ENCODE peak calls at places on chromosomes 1 and 21, in five cellular contexts. Q is adipocyte, R is Caco-2, X is pancreas, C is GM23248. K is an unnamed sample.

GRCh38 chr1:180365039-180365438 is 135.0 kb downstream of the LHX4 start:
- DNase-seq in Q (no peak), R (no peak), X (no peak), C (peak), K (no peak)

GRCh38 chr1:42937836-42938595 is 20.7 kb downstream of the SLC2A1 start:
- DNase-seq in Q (no peak), R (no peak), X (no peak), C (no peak), K (no peak)

GRCh38 chr1:204746838-204747442 is 61.4 kb upstream of the LRRN2 start:
- DNase-seq in Q (peak), R (peak), X (peak), C (peak), K (peak)

GRCh38 chr1:113452921-113453770 is 62.8 kb downstream of the MAGI3 start:
- DNase-seq in Q (peak), R (peak), X (no peak), C (peak), K (no peak)

GRCh38 chr1:34113362-34113761 is 51.7 kb downstream of the CSMD2 start:
- DNase-seq in Q (peak), R (no peak), X (peak), C (peak), K (no peak)

GRCh38 chr1:113283914-113284313 is 106.4 kb upstream of the MAGI3 start:
- DNase-seq in Q (no peak), R (no peak), X (no peak), C (no peak), K (peak)

GRCh38 chr1:204435246-204435885 is 23.7 kb upstream of the PPP1R15B start:
- DNase-seq in Q (peak), R (no peak), X (no peak), C (peak), K (no peak)

GRCh38 chr1:99672500-99673213 is 26.7 kb downstream of the PALMD start:
- DNase-seq in Q (no peak), R (no peak), X (no peak), C (no peak), K (peak)

GRCh38 chr1:23421752-23422312 is 2.7 kb downstream of the TCEA3 start:
- DNase-seq in Q (peak), R (no peak), X (peak), C (peak), K (no peak)

GRCh38 chr21:33374874-33375644 is 28.2 kb upstream of the IFNGR2 start:
- DNase-seq in Q (no peak), R (no peak), X (no peak), C (no peak), K (no peak)
- H3K4me3 ChIP-seq in Q (no peak), R (no peak), X (no peak), C (no peak), K (no peak)

DNA sequence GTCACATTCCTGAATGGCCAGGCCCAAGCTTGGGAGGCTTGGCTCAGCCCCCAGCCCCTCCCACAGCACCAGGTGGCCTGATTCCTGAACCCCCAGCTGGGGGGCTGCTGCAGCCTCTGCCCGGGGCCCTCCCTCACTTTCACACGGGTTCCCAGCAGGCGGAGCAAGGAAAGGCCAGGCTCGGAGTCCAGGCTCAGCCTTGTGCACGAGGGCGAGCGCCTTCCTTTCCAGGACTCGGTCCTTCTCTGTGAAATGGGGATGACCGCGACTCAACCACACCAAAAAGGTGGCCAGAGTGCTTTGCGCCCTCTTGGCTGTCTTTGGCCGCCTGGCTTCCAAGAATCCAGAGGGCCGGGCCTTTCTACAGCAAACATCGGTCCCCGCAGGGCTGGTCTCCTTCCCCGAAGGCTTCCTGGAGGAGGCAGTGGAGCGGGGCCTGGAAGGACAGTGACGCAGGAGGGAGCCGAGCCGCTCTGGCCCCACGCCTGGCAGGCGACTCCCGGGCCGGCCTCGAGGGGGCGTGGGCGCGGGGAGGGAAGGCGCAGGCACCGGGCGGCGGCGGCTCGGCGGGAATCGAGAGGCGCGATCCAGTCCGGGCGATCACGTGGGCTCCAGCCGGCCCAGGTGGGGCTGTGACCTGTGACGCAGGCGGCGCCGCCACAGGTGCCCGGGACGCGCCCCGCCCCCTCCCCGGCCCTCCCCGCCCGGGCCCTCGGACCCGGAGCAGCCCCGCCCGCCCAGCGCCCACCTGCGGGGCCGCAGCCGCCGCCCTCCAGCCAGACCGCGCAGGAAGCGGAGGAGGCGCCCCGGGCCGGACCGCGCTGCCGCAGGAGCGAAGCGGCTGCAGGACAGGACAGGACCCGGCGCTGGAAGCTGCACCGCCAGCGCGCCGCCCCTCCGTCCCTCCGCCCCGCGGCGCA is at the start of gene ARHGEF16:
- DNase-seq in Q (peak), R (peak), X (peak), C (peak), K (peak)
- H3K4me3 ChIP-seq in Q (no peak), R (peak), X (peak), C (peak), K (peak)

GRCh38 chr21:45554477-45555175 is 12.4 kb upstream of the SLC19A1 start:
- DNase-seq in Q (peak), R (peak), X (peak), C (peak), K (peak)

GRCh38 chr21:45556645-45557601 is 14.7 kb upstream of the SLC19A1 start:
- DNase-seq in Q (no peak), R (no peak), X (no peak), C (peak), K (no peak)

GRCh38 chr21:45555557-45556301 is 13.5 kb upstream of the SLC19A1 start:
- DNase-seq in Q (peak), R (peak), X (peak), C (peak), K (peak)

GRCh38 chr21:45556302-45556644 is 14.0 kb upstream of the SLC19A1 start:
- DNase-seq in Q (no peak), R (no peak), X (no peak), C (no peak), K (no peak)

DNA sequence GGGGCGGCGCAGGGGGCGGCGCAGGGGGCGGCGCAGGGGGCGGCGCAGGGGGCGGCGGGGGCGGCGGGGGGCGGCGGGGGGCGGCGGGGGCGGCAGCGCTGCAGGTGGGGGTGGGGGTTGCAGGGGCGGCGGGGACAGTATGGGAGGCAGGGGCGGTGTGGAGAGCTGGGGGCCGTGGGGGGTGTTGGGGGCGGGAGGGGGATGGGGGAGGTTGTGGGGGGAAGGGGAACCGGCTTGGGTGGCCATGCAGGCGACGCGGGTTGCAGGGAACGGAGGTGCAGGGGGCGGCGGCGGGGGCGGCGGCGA is 13.0 kb upstream of the SLC19A1 start:
- DNase-seq in Q (peak), R (no peak), X (no peak), C (no peak), K (no peak)
- H3K4me3 ChIP-seq in Q (no peak), R (peak), X (peak), C (peak), K (no peak)

DNA sequence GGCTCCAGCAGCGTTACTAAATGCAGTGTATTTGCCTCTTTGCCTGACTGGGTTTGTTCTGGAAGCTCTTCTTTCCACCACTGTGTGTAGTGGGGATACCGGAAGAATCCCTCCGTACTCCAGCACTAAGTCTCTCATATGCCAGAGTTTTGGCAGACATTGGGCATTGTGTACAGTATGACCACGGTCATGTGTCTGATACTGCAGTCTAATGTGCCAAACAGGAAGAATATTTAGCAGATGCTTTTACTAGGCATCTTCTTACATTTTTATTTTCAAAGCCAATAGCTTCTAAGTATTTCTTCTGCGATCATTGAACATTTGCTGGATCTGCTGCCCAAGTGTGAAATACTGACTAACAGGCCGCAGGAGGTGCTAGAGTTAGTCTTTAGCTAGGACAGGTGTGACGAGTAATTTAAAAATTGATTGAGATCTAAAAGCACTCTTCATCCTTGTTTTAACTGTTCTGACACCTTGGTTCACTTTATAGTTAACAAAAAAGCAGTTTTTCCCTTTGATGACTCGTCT is 658 bp upstream of the FAM78B start:
- DNase-seq in Q (no peak), R (no peak), X (peak), C (no peak), K (no peak)
- H3K4me3 ChIP-seq in Q (peak), R (peak), X (peak), C (peak), K (peak)

GRCh38 chr1:46097149-46097472 is 35.3 kb downstream of the PIK3R3 start:
- DNase-seq in Q (no peak), R (no peak), X (no peak), C (no peak), K (no peak)
- H3K4me3 ChIP-seq in Q (no peak), R (no peak), X (no peak), C (no peak), K (no peak)